ENCODE peak calls at places on chromosomes 3 and 15, in five cellular contexts. T, E, O, G and U are unnamed samples.

GRCh38 chr3:14524920-14525660 is 15.1 kb downstream of the GRIP2 start:
- DNase-seq in T (no peak), E (no peak), O (no peak), G (peak; percentile 15), U (no peak)

GRCh38 chr3:71916747-71917369 is 131.9 kb upstream of the PROK2 start:
- DNase-seq in T (peak; percentile 5), E (no peak), O (no peak), G (no peak), U (no peak)

GRCh38 chr3:37096292-37096691 is 78.1 kb downstream of the LRRFIP2 start:
- DNase-seq in T (peak; percentile 78), E (no peak), O (peak; percentile 69), G (no peak), U (peak; percentile 87)

GRCh38 chr3:189204467-189204866 is 32.7 kb downstream of the TPRG1 start:
- DNase-seq in T (no peak), E (no peak), O (peak; percentile 18), G (no peak), U (peak; percentile 38)

GRCh38 chr3:59463253-59463652 is 413.4 kb upstream of the CFAP20DC start:
- DNase-seq in T (no peak), E (no peak), O (no peak), G (no peak), U (no peak)

GRCh38 chr3:10933958-10934481 is 58.5 kb upstream of the SLC6A1 start:
- DNase-seq in T (peak; percentile 45), E (no peak), O (no peak), G (peak; percentile 51), U (no peak)

GRCh38 chr3:97952280-97952679 is 20.0 kb downstream of the RIOX2 start:
- DNase-seq in T (peak; percentile 74), E (no peak), O (peak; percentile 92), G (no peak), U (no peak)

GRCh38 chr3:22392286-22392685 is 641.3 kb upstream of the ZNF385D start:
- DNase-seq in T (no peak), E (no peak), O (no peak), G (no peak), U (no peak)

GRCh38 chr3:17431477-17432045 is 310.9 kb downstream of the TBC1D5 start:
- DNase-seq in T (peak; percentile 42), E (no peak), O (no peak), G (no peak), U (no peak)

GRCh38 chr3:53996153-53996861 is 104.6 kb upstream of the SELENOK start:
- DNase-seq in T (no peak), E (no peak), O (no peak), G (no peak), U (peak; percentile 42)

GRCh38 chr15:59251001-59251845 is 44.6 kb downstream of the LDHAL6B start:
- DNase-seq in T (no peak), E (no peak), O (no peak), G (no peak), U (no peak)

GRCh38 chr3:142931222-142931621 is 32.3 kb downstream of the PAQR9 start:
- DNase-seq in T (no peak), E (no peak), O (no peak), G (peak; percentile 81), U (peak; percentile 80)

GRCh38 chr3:36135863-36136262 is 244.4 kb upstream of the STAC start:
- DNase-seq in T (no peak), E (no peak), O (no peak), G (no peak), U (no peak)

GRCh38 chr15:48175126-48175525 is 3.0 kb downstream of the MYEF2 start:
- DNase-seq in T (no peak), E (no peak), O (no peak), G (no peak), U (no peak)

GRCh38 chr15:91468861-91469260 is 368.8 kb downstream of the SV2B start:
- DNase-seq in T (no peak), E (no peak), O (no peak), G (no peak), U (peak; percentile 77)

GRCh38 chr15:35305906-35306305 is 220.8 kb upstream of the NANOGP8 start:
- DNase-seq in T (peak; percentile 92), E (no peak), O (peak; percentile 90), G (no peak), U (no peak)

GRCh38 chr3:19808834-19809233 is 125.2 kb downstream of the EFHB start:
- DNase-seq in T (no peak), E (no peak), O (no peak), G (no peak), U (peak; percentile 26)

GRCh38 chr3:169299897-169300296 is 363.6 kb downstream of the MECOM start:
- DNase-seq in T (no peak), E (no peak), O (no peak), G (no peak), U (no peak)

GRCh38 chr3:20154928-20155327 is 31.1 kb downstream of the SGO1 start:
- DNase-seq in T (no peak), E (no peak), O (no peak), G (no peak), U (peak; percentile 18)

GRCh38 chr3:126151562-126152302 is 28.7 kb downstream of the ALDH1L1 start:
- DNase-seq in T (no peak), E (no peak), O (no peak), G (peak; percentile 15), U (no peak)

GRCh38 chr15:58574612-58575011 is 142.8 kb downstream of the LIPC start:
- DNase-seq in T (no peak), E (no peak), O (no peak), G (no peak), U (peak; percentile 31)

GRCh38 chr15:43896543-43896942 is 69.7 kb downstream of the WDR76 start:
- DNase-seq in T (no peak), E (no peak), O (no peak), G (no peak), U (no peak)

GRCh38 chr15:68277131-68277604 is 377 bp upstream of the FEM1B start:
- DNase-seq in T (peak; percentile 48), E (peak; percentile 70), O (no peak), G (no peak), U (peak; percentile 90)

GRCh38 chr3:116161570-116162290 is 283.6 kb downstream of the LSAMP start:
- DNase-seq in T (no peak), E (no peak), O (no peak), G (no peak), U (no peak)

GRCh38 chr3:8327739-8328138 is 173.9 kb upstream of the LMCD1 start:
- DNase-seq in T (no peak), E (no peak), O (no peak), G (no peak), U (no peak)

GRCh38 chr15:38611228-38611627 is 46.6 kb upstream of the RASGRP1 start:
- DNase-seq in T (no peak), E (no peak), O (no peak), G (no peak), U (no peak)

GRCh38 chr3:128322030-128323022 is 144.4 kb downstream of the DNAJB8 start:
- DNase-seq in T (peak; percentile 46), E (no peak), O (peak; percentile 47), G (peak; percentile 83), U (peak; percentile 79)

GRCh38 chr3:157754415-157754814 is 251.2 kb upstream of the VEPH1 start:
- DNase-seq in T (no peak), E (peak; percentile 27), O (no peak), G (no peak), U (peak; percentile 20)

GRCh38 chr3:27216955-27217552 is 152.1 kb downstream of the NEK10 start:
- DNase-seq in T (peak; percentile 58), E (no peak), O (peak; percentile 6), G (no peak), U (no peak)

GRCh38 chr15:101676965-101677364 is 24.8 kb upstream of the TM2D3 start:
- DNase-seq in T (peak; percentile 51), E (no peak), O (peak; percentile 73), G (no peak), U (no peak)

GRCh38 chr3:133211449-133211848 is 173.3 kb downstream of the TMEM108 start:
- DNase-seq in T (no peak), E (no peak), O (peak; percentile 2), G (peak; percentile 59), U (peak; percentile 54)

GRCh38 chr3:124775776-124776336 is 45.6 kb downstream of the UMPS start:
- DNase-seq in T (no peak), E (no peak), O (no peak), G (no peak), U (no peak)

DNA sequence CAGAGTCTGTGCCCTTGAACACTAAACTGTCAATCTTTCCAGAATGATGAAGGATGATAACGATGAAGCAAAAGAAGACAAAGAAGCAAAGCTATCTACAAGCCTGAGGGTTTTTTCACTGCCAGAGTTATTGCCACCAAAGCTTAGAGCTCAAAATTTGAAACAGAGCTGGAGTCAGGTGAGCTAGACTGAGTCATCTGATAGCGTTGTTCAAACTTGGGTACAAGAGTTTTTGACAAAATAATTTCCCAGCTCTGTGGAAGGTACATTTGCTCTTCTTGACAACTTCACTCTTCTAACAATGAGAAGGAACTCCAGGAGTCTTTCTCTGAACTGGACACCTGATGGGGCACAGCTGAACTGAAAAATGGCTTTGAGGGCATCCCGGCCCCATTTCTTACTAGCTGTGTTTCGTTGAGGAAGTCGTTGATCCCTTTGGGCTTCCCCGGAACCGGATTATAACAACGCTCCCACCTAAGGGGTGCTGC is 714 bp downstream of the MCCC1 start:
- DNase-seq in T (no peak), E (no peak), O (no peak), G (no peak), U (no peak)
- H2BK120ac ChIP-seq in T (peak overlapping the region; percentile 1), E (no peak overlapping the region), O (no peak overlapping the region), G (no peak overlapping the region), U (no peak overlapping the region)

GRCh38 chr3:177935008-177935407 is 601.2 kb upstream of the KCNMB2 start:
- DNase-seq in T (no peak), E (no peak), O (no peak), G (no peak), U (peak; percentile 62)
- H3K27ac ChIP-seq in T (no peak overlapping the region), E (no peak overlapping the region), O (peak overlapping the region; percentile 55), G (no peak overlapping the region), U (no peak overlapping the region)

GRCh38 chr15:40256642-40257235 is 17.9 kb downstream of the PAK6 start:
- DNase-seq in T (peak; percentile 43), E (no peak), O (peak; percentile 94), G (no peak), U (peak; percentile 66)
- H2BK15ac ChIP-seq in T (no peak overlapping the region), E (no peak overlapping the region), O (no peak overlapping the region), G (no peak overlapping the region), U (no peak overlapping the region)

GRCh38 chr15:67177750-67178149 is 76.7 kb downstream of the AAGAB start:
- DNase-seq in T (peak; percentile 83), E (no peak), O (peak; percentile 89), G (no peak), U (no peak)
- H2BK120ac ChIP-seq in T (peak overlapping the region; percentile 96), E (no peak overlapping the region), O (peak overlapping the region; percentile 84), G (no peak overlapping the region), U (no peak overlapping the region)